ENCODE peak calls at places on chromosome 4, in four cellular contexts. I is AG04450, Y is lower lobe of right lung, W is fibroblast of the aortic adventitia. S is an unnamed sample.

GRCh38 chr4:47836655-47837581 is 949 bp downstream of the CORIN start:
- DNase-seq in I (peak), Y (peak), W (peak), S (peak)

GRCh38 chr4:6180841-6181631 is 19.3 kb downstream of the JAKMIP1 start:
- DNase-seq in I (no peak), Y (no peak), W (no peak), S (no peak)

GRCh38 chr4:53186714-53187358 is 179.0 kb downstream of the SCFD2 start:
- DNase-seq in I (no peak), Y (no peak), W (no peak), S (no peak)

GRCh38 chr4:3672465-3672831 is 93.7 kb upstream of the ADRA2C start:
- DNase-seq in I (no peak), Y (peak), W (no peak), S (no peak)

GRCh38 chr4:85879518-85879917 is 404.6 kb downstream of the ARHGAP24 start:
- DNase-seq in I (no peak), Y (no peak), W (no peak), S (no peak)

GRCh38 chr4:158826057-158826456 is 57.2 kb downstream of the FNIP2 start:
- DNase-seq in I (no peak), Y (no peak), W (no peak), S (no peak)

GRCh38 chr4:2781911-2782310 is 11.0 kb upstream of the SH3BP2 start:
- DNase-seq in I (no peak), Y (peak), W (no peak), S (no peak)

GRCh38 chr4:41174444-41174843 is 39.9 kb downstream of the APBB2 start:
- DNase-seq in I (no peak), Y (no peak), W (peak), S (no peak)

GRCh38 chr4:63620271-63620670 is 789.0 kb downstream of the TECRL start:
- DNase-seq in I (no peak), Y (no peak), W (no peak), S (no peak)

GRCh38 chr4:71293705-71294104 is 45.1 kb upstream of the SLC4A4 start:
- DNase-seq in I (peak), Y (no peak), W (peak), S (peak)

GRCh38 chr4:143586080-143586479 is 72.6 kb downstream of the SMARCA5 start:
- DNase-seq in I (no peak), Y (no peak), W (peak), S (peak)

GRCh38 chr4:177441061-177441802 is 1.0 kb downstream of the AGA start:
- DNase-seq in I (no peak), Y (peak), W (peak), S (peak)

GRCh38 chr4:127997534-127998388 is 32.6 kb downstream of the ABHD18 start:
- DNase-seq in I (peak), Y (no peak), W (peak), S (peak)

GRCh38 chr4:7818676-7819041 is 121.0 kb downstream of the AFAP1 start:
- DNase-seq in I (no peak), Y (no peak), W (no peak), S (no peak)

GRCh38 chr4:174274436-174274835 is 9.0 kb downstream of the FBXO8 start:
- DNase-seq in I (no peak), Y (no peak), W (no peak), S (no peak)

GRCh38 chr4:57544811-57545654 is 434.8 kb upstream of the IGFBP7 start:
- DNase-seq in I (no peak), Y (no peak), W (no peak), S (no peak)

GRCh38 chr4:3688018-3688998 is 77.9 kb upstream of the ADRA2C start:
- DNase-seq in I (no peak), Y (no peak), W (no peak), S (no peak)

GRCh38 chr4:136461533-136461932 is 1070.8 kb downstream of the PCDH18 start:
- DNase-seq in I (no peak), Y (no peak), W (no peak), S (no peak)

GRCh38 chr4:75672461-75673026 is 667 bp downstream of the G3BP2 start:
- DNase-seq in I (no peak), Y (peak), W (peak), S (peak)

GRCh38 chr4:10761903-10762302 is 77.3 kb upstream of the CLNK start:
- DNase-seq in I (no peak), Y (no peak), W (peak), S (peak)

GRCh38 chr4:20251061-20251795 is 477 bp upstream of the SLIT2 start:
- DNase-seq in I (no peak), Y (no peak), W (peak), S (peak)

GRCh38 chr4:10296730-10297129 is 160.5 kb downstream of the ZNF518B start:
- DNase-seq in I (no peak), Y (no peak), W (peak), S (no peak)

GRCh38 chr4:178293601-178294000 is 851.4 kb upstream of the AGA start:
- DNase-seq in I (no peak), Y (no peak), W (no peak), S (no peak)

GRCh38 chr4:78058591-78059523 is 1.7 kb downstream of the FRAS1 start:
- DNase-seq in I (no peak), Y (peak), W (peak), S (peak)

GRCh38 chr4:99324361-99324760 is 3.2 kb upstream of the ADH1B start:
- DNase-seq in I (no peak), Y (no peak), W (peak), S (no peak)

GRCh38 chr4:17283832-17284231 is 228.1 kb downstream of the QDPR start:
- DNase-seq in I (no peak), Y (no peak), W (no peak), S (no peak)

GRCh38 chr4:2469192-2469984 is 482 bp downstream of the RNF4 start:
- DNase-seq in I (no peak), Y (peak), W (no peak), S (no peak)

GRCh38 chr4:174423257-174423944 is 98.9 kb downstream of the HPGD start:
- DNase-seq in I (no peak), Y (no peak), W (peak), S (peak)

GRCh38 chr4:138870739-138871633 is 144.6 kb upstream of the NOCT start:
- DNase-seq in I (peak), Y (no peak), W (peak), S (peak)

GRCh38 chr4:9703391-9703790 is 78.0 kb upstream of the DRD5 start:
- DNase-seq in I (no peak), Y (peak), W (no peak), S (no peak)

GRCh38 chr4:128249787-128250668 is 37.6 kb downstream of the PGRMC2 start:
- DNase-seq in I (no peak), Y (no peak), W (no peak), S (peak)

GRCh38 chr4:56958111-56958517 is 19.3 kb downstream of the NOA1 start:
- DNase-seq in I (peak), Y (peak), W (peak), S (peak)

GRCh38 chr4:15250021-15250441 is 177.8 kb upstream of the C1QTNF7 start:
- DNase-seq in I (no peak), Y (no peak), W (no peak), S (peak)

GRCh38 chr4:114012749-114013148 is 33.3 kb upstream of the ARSJ start:
- DNase-seq in I (no peak), Y (no peak), W (no peak), S (no peak)

GRCh38 chr4:4861592-4862551 is 2.4 kb downstream of the MSX1 start:
- DNase-seq in I (no peak), Y (no peak), W (no peak), S (peak)
- H3K4me3 ChIP-seq in I (peak), Y (peak), W (peak), S (peak)

GRCh38 chr4:142211444-142211843 is 575.1 kb downstream of the IL15 start:
- DNase-seq in I (no peak), Y (no peak), W (no peak), S (no peak)
- TF ChIP-seq CTCF in I (no peak), Y (no peak), W (no peak), S (no peak)

GRCh38 chr4:26459054-26459755 is 31.1 kb downstream of the CCKAR start:
- DNase-seq in I (peak), Y (no peak), W (peak), S (peak)

GRCh38 chr4:26458104-26458503 is 32.2 kb downstream of the CCKAR start:
- DNase-seq in I (peak), Y (no peak), W (no peak), S (peak)

GRCh38 chr4:26457412-26457811 is 32.9 kb downstream of the CCKAR start:
- DNase-seq in I (no peak), Y (no peak), W (no peak), S (no peak)

GRCh38 chr4:26462874-26463273 is 27.4 kb downstream of the CCKAR start:
- DNase-seq in I (peak), Y (no peak), W (peak), S (no peak)

DNA sequence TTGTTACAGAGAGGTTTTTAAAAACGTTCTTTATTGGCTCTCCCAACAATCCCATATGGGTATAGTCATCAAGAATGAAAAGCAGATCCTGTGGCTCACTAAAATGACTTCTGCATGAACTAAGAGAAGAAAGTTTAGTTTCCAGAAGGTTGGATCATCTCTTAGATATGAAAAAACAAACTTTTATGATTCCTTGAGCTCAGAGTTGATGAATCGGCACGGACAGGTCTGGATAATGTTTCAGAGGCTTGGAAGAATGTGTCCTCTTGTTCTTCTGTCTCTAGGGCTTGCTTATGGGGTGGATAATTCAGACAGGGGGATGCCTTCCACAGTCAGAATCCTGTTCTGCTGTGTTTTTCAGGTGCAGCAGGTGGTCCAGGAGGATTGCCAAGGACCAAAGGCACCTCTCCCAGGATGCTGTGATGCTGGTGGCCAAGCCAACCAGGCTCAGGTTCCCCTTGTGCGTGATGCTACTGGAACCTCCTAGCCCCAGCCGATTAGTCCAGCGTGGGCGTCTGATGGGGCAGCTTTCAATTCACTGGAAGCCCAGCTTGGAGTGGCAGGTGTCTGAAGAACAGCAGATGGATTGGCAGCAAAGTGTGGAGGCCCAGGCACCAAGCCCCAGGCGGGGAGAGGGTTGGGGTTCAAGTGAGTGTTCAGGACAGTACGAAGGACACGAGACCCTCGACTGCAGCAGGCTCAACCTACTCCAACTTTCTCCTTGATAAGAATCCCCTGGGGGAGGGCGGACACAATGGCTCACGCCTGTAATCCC is 30.3 kb downstream of the CCKAR start:
- DNase-seq in I (peak), Y (no peak), W (peak), S (peak)
- H3K4me3 ChIP-seq in I (no peak), Y (no peak), W (no peak), S (no peak)

GRCh38 chr4:94571301-94571700 is 119.6 kb downstream of the PDLIM5 start:
- DNase-seq in I (no peak), Y (no peak), W (no peak), S (no peak)
- TF ChIP-seq CTCF in I (no peak), Y (no peak), W (no peak), S (no peak)